ENCODE peak calls at places on chromosome 22, in five cellular contexts. X is pulmonary artery endothelial cell; W is NCI-H2081; P is Caki2; I is stimulated activated CD8-positive, alpha-beta memory T cell treated with anti-CD3 and anti-CD28 coated beads, Interleukin-12 subunit alpha, Interleukin-12 subunit beta, amount 100 ng/mL, for 4 hours. G is an unnamed sample.

GRCh38 chr22:27430799-27431480 is 370.6 kb downstream of the MN1 start:
- DNase-seq in I (no peak), X (no peak), W (no peak), P (no peak), G (no peak)

GRCh38 chr22:42427211-42427610 is 5.0 kb downstream of the NFAM1 start:
- DNase-seq in P (no peak), W (peak; percentile 42), X (no peak), I (no peak), G (no peak)

GRCh38 chr22:37186997-37187522 is 987 bp downstream of the C1QTNF6 start:
- DNase-seq in X (no peak), W (no peak), I (no peak), P (peak; percentile 34), G (no peak)

GRCh38 chr22:28505416-28506156 is 174.1 kb downstream of the TTC28 start:
- DNase-seq in W (no peak), I (no peak), X (no peak), P (peak; percentile 66), G (no peak)

GRCh38 chr22:42648368-42649260 is 578 bp downstream of the CYB5R3 start:
- DNase-seq in I (no peak), W (no peak), P (peak; percentile 48), X (no peak), G (no peak)

GRCh38 chr22:46355369-46355995 is 20.0 kb downstream of the TRMU start:
- DNase-seq in X (peak; percentile 10), I (no peak), P (peak; percentile 74), W (peak; percentile 41), G (peak; percentile 89)

GRCh38 chr22:47918276-47918928 is 1156.0 kb downstream of the TBC1D22A start:
- DNase-seq in W (no peak), X (no peak), I (peak; percentile 12), P (no peak), G (no peak)

GRCh38 chr22:43750751-43751150 is 61.4 kb downstream of the EFCAB6 start:
- DNase-seq in W (no peak), X (no peak), P (no peak), I (no peak), G (no peak)

GRCh38 chr22:41585898-41586297 is 3.7 kb downstream of the PMM1 start:
- DNase-seq in P (no peak), I (no peak), X (no peak), W (no peak), G (no peak)

GRCh38 chr22:19799322-19800190 is 39.0 kb downstream of the TBX1 start:
- DNase-seq in X (no peak), I (no peak), P (no peak), W (no peak), G (peak; percentile 40)

GRCh38 chr22:31099386-31099785 is 8.0 kb downstream of the SELENOM start:
- DNase-seq in P (no peak), I (no peak), W (no peak), X (no peak), G (no peak)

GRCh38 chr22:17501679-17502285 is 61.5 kb upstream of the SLC25A18 start:
- DNase-seq in W (peak; percentile 58), P (peak; percentile 58), I (no peak), X (peak; percentile 52), G (peak; percentile 81)

G was measured in GM23338.